ENCODE peak calls at places on chromosomes 2 and 18, in eight cellular contexts. One of them, this sample, is unnamed.

GRCh38 chr2:69594341-69594740 is 49.2 kb downstream of the AAK1 start:
- DNase-seq in brain microvascular endothelial cell: no peak
- DNase-seq in aorta: no peak
- DNase-seq in transverse colon: no peak
- DNase-seq in H7: no peak
- DNase-seq in uterus: no peak
- DNase-seq in fibroblast of mammary gland: peak
- DNase-seq in retinal pigment epithelial cell: no peak
- DNase-seq in this sample: no peak

GRCh38 chr2:232363784-232364615 is 14.6 kb upstream of the ALPP start:
- DNase-seq in brain microvascular endothelial cell: no peak
- DNase-seq in H7: no peak
- DNase-seq in uterus: no peak
- DNase-seq in aorta: no peak
- DNase-seq in fibroblast of mammary gland: no peak
- DNase-seq in transverse colon: no peak
- DNase-seq in retinal pigment epithelial cell: no peak
- DNase-seq in this sample: no peak

GRCh38 chr18:6652098-6652497 is 77.4 kb upstream of the ARHGAP28 start:
- DNase-seq in aorta: no peak
- DNase-seq in uterus: no peak
- DNase-seq in H7: no peak
- DNase-seq in brain microvascular endothelial cell: no peak
- DNase-seq in transverse colon: no peak
- DNase-seq in retinal pigment epithelial cell: no peak
- DNase-seq in fibroblast of mammary gland: no peak
- DNase-seq in this sample: no peak

GRCh38 chr2:231708050-231708772 is at the start of gene PTMA:
- DNase-seq in aorta: peak
- DNase-seq in retinal pigment epithelial cell: peak
- DNase-seq in uterus: peak
- DNase-seq in brain microvascular endothelial cell: peak
- DNase-seq in fibroblast of mammary gland: peak
- DNase-seq in transverse colon: peak
- DNase-seq in H7: peak
- DNase-seq in this sample: peak

GRCh38 chr2:65501836-65502235 is 69.4 kb upstream of the SPRED2 start:
- DNase-seq in brain microvascular endothelial cell: no peak
- DNase-seq in fibroblast of mammary gland: no peak
- DNase-seq in H7: no peak
- DNase-seq in uterus: no peak
- DNase-seq in retinal pigment epithelial cell: no peak
- DNase-seq in transverse colon: no peak
- DNase-seq in aorta: no peak
- DNase-seq in this sample: no peak

GRCh38 chr2:96336104-96336775 is 674 bp downstream of the NCAPH start:
- DNase-seq in H7: no peak
- DNase-seq in retinal pigment epithelial cell: no peak
- DNase-seq in uterus: no peak
- DNase-seq in transverse colon: no peak
- DNase-seq in fibroblast of mammary gland: no peak
- DNase-seq in brain microvascular endothelial cell: no peak
- DNase-seq in aorta: no peak
- DNase-seq in this sample: no peak

GRCh38 chr2:161102770-161103450 is 57.3 kb upstream of the TANK start:
- DNase-seq in brain microvascular endothelial cell: no peak
- DNase-seq in transverse colon: no peak
- DNase-seq in H7: no peak
- DNase-seq in fibroblast of mammary gland: peak
- DNase-seq in retinal pigment epithelial cell: no peak
- DNase-seq in uterus: no peak
- DNase-seq in aorta: no peak
- DNase-seq in this sample: no peak

GRCh38 chr2:238143239-238143951 is 4.9 kb downstream of the KLHL30 start:
- DNase-seq in aorta: peak
- DNase-seq in H7: no peak
- DNase-seq in fibroblast of mammary gland: peak
- DNase-seq in retinal pigment epithelial cell: no peak
- DNase-seq in uterus: no peak
- DNase-seq in brain microvascular endothelial cell: no peak
- DNase-seq in transverse colon: no peak
- DNase-seq in this sample: no peak

GRCh38 chr2:86035371-86035882 is 70.3 kb downstream of the POLR1A start:
- DNase-seq in transverse colon: no peak
- DNase-seq in uterus: no peak
- DNase-seq in brain microvascular endothelial cell: no peak
- DNase-seq in H7: no peak
- DNase-seq in fibroblast of mammary gland: no peak
- DNase-seq in aorta: peak
- DNase-seq in retinal pigment epithelial cell: no peak
- DNase-seq in this sample: no peak

GRCh38 chr2:23418490-23418911 is 33.5 kb downstream of the KLHL29 start:
- DNase-seq in H7: no peak
- DNase-seq in aorta: no peak
- DNase-seq in fibroblast of mammary gland: peak
- DNase-seq in transverse colon: no peak
- DNase-seq in uterus: peak
- DNase-seq in brain microvascular endothelial cell: peak
- DNase-seq in retinal pigment epithelial cell: peak
- DNase-seq in this sample: peak

GRCh38 chr2:239247401-239248245 is 153.2 kb downstream of the HDAC4 start:
- DNase-seq in fibroblast of mammary gland: no peak
- DNase-seq in H7: no peak
- DNase-seq in transverse colon: peak
- DNase-seq in retinal pigment epithelial cell: no peak
- DNase-seq in aorta: no peak
- DNase-seq in uterus: no peak
- DNase-seq in brain microvascular endothelial cell: no peak
- DNase-seq in this sample: no peak

GRCh38 chr18:23523429-23524212 is 20.3 kb downstream of the RMC1 start:
- DNase-seq in uterus: no peak
- DNase-seq in aorta: no peak
- DNase-seq in retinal pigment epithelial cell: no peak
- DNase-seq in transverse colon: no peak
- DNase-seq in brain microvascular endothelial cell: peak
- DNase-seq in fibroblast of mammary gland: peak
- DNase-seq in H7: no peak
- DNase-seq in this sample: no peak

DNA sequence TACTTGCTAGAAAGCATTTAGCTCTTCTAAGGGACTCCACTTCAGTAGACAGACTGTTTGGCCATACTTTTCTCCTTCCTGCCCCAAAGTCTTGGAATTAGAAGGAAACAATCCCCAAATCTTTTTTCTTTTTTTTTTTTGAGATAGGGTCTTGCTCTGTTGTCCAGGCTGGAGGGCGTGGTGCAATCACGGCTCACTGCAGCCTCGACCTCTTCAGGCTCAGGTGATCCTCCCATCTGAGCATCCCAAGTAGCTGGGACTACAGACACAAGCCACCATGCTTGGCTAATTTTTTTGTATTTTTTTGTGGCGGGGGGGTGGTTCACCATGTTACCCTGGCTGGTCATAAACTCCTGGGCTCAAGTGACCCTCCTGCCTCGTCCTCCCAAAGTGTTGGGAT is 6.2 kb upstream of the UGGT1 start:
- DNase-seq in H7: no peak
- DNase-seq in aorta: no peak
- DNase-seq in retinal pigment epithelial cell: no peak
- DNase-seq in fibroblast of mammary gland: no peak
- DNase-seq in brain microvascular endothelial cell: no peak
- DNase-seq in uterus: no peak
- DNase-seq in transverse colon: no peak
- DNase-seq in this sample: no peak
- H3K4me3 ChIP-seq in H7: no peak
- H3K4me3 ChIP-seq in aorta: no peak
- H3K4me3 ChIP-seq in retinal pigment epithelial cell: no peak
- H3K4me3 ChIP-seq in fibroblast of mammary gland: no peak
- H3K4me3 ChIP-seq in brain microvascular endothelial cell: no peak
- H3K4me3 ChIP-seq in uterus: no peak
- H3K4me3 ChIP-seq in transverse colon: no peak
- H3K4me3 ChIP-seq in this sample: no peak

DNA sequence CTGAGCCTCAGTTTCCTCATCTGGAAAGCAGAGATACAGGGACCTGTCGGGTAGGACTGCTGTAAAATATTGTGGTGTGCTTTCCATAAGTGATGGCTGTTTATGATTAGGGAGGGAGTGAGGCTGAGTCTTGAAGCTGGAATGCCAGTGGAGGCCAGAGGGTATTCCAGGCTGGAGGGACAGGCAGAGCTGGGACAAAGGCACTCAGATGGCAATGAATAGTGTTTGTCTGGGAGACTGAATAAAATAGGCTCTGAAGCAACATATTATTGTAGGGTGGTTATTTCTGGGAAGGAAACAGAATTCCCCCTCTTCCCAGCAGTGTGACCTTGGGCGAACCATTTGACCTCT is 120.7 kb downstream of the INHBB start:
- DNase-seq in transverse colon: no peak
- DNase-seq in uterus: no peak
- DNase-seq in H7: no peak
- DNase-seq in brain microvascular endothelial cell: no peak
- DNase-seq in retinal pigment epithelial cell: no peak
- DNase-seq in fibroblast of mammary gland: no peak
- DNase-seq in aorta: peak
- DNase-seq in this sample: no peak
- H3K4me3 ChIP-seq in transverse colon: no peak
- H3K4me3 ChIP-seq in uterus: no peak
- H3K4me3 ChIP-seq in H7: no peak
- H3K4me3 ChIP-seq in brain microvascular endothelial cell: no peak
- H3K4me3 ChIP-seq in retinal pigment epithelial cell: no peak
- H3K4me3 ChIP-seq in fibroblast of mammary gland: no peak
- H3K4me3 ChIP-seq in aorta: no peak
- H3K4me3 ChIP-seq in this sample: no peak

GRCh38 chr2:148549001-148549400 is 95.5 kb upstream of the EPC2 start:
- DNase-seq in uterus: no peak
- DNase-seq in aorta: no peak
- DNase-seq in retinal pigment epithelial cell: no peak
- DNase-seq in fibroblast of mammary gland: no peak
- DNase-seq in transverse colon: no peak
- DNase-seq in H7: no peak
- DNase-seq in brain microvascular endothelial cell: no peak
- DNase-seq in this sample: no peak

GRCh38 chr2:148554459-148555247 is 89.9 kb upstream of the EPC2 start:
- DNase-seq in transverse colon: no peak
- DNase-seq in retinal pigment epithelial cell: no peak
- DNase-seq in fibroblast of mammary gland: no peak
- DNase-seq in brain microvascular endothelial cell: peak
- DNase-seq in aorta: no peak
- DNase-seq in H7: peak
- DNase-seq in uterus: no peak
- DNase-seq in this sample: no peak

GRCh38 chr2:148555622-148556294 is 88.8 kb upstream of the EPC2 start:
- DNase-seq in transverse colon: no peak
- DNase-seq in uterus: no peak
- DNase-seq in H7: no peak
- DNase-seq in aorta: no peak
- DNase-seq in retinal pigment epithelial cell: no peak
- DNase-seq in fibroblast of mammary gland: no peak
- DNase-seq in brain microvascular endothelial cell: no peak
- DNase-seq in this sample: no peak

GRCh38 chr2:148553332-148553887 is 91.1 kb upstream of the EPC2 start:
- DNase-seq in fibroblast of mammary gland: no peak
- DNase-seq in aorta: no peak
- DNase-seq in retinal pigment epithelial cell: no peak
- DNase-seq in H7: no peak
- DNase-seq in brain microvascular endothelial cell: no peak
- DNase-seq in uterus: no peak
- DNase-seq in transverse colon: no peak
- DNase-seq in this sample: no peak

GRCh38 chr2:148552675-148553331 is 91.7 kb upstream of the EPC2 start:
- DNase-seq in retinal pigment epithelial cell: no peak
- DNase-seq in H7: no peak
- DNase-seq in uterus: no peak
- DNase-seq in transverse colon: no peak
- DNase-seq in fibroblast of mammary gland: no peak
- DNase-seq in aorta: no peak
- DNase-seq in brain microvascular endothelial cell: no peak
- DNase-seq in this sample: no peak
- H3K4me3 ChIP-seq in retinal pigment epithelial cell: no peak
- H3K4me3 ChIP-seq in H7: no peak
- H3K4me3 ChIP-seq in uterus: peak
- H3K4me3 ChIP-seq in transverse colon: peak
- H3K4me3 ChIP-seq in fibroblast of mammary gland: peak
- H3K4me3 ChIP-seq in aorta: no peak
- H3K4me3 ChIP-seq in brain microvascular endothelial cell: no peak
- H3K4me3 ChIP-seq in this sample: peak

GRCh38 chr2:67641302-67641701 is 244.2 kb downstream of the ETAA1 start:
- DNase-seq in fibroblast of mammary gland: no peak
- DNase-seq in retinal pigment epithelial cell: no peak
- DNase-seq in H7: no peak
- DNase-seq in uterus: no peak
- DNase-seq in transverse colon: no peak
- DNase-seq in aorta: no peak
- DNase-seq in brain microvascular endothelial cell: no peak
- DNase-seq in this sample: no peak

GRCh38 chr2:67638146-67638545 is 241.0 kb downstream of the ETAA1 start:
- DNase-seq in H7: no peak
- DNase-seq in aorta: no peak
- DNase-seq in retinal pigment epithelial cell: no peak
- DNase-seq in brain microvascular endothelial cell: no peak
- DNase-seq in transverse colon: no peak
- DNase-seq in uterus: no peak
- DNase-seq in fibroblast of mammary gland: no peak
- DNase-seq in this sample: no peak

GRCh38 chr2:67646714-67647333 is 249.7 kb downstream of the ETAA1 start:
- DNase-seq in aorta: no peak
- DNase-seq in uterus: no peak
- DNase-seq in H7: no peak
- DNase-seq in fibroblast of mammary gland: no peak
- DNase-seq in brain microvascular endothelial cell: no peak
- DNase-seq in retinal pigment epithelial cell: no peak
- DNase-seq in transverse colon: no peak
- DNase-seq in this sample: no peak

GRCh38 chr2:67645280-67646255 is 248.4 kb downstream of the ETAA1 start:
- DNase-seq in retinal pigment epithelial cell: no peak
- DNase-seq in transverse colon: no peak
- DNase-seq in fibroblast of mammary gland: no peak
- DNase-seq in aorta: no peak
- DNase-seq in uterus: no peak
- DNase-seq in H7: no peak
- DNase-seq in brain microvascular endothelial cell: no peak
- DNase-seq in this sample: no peak

DNA sequence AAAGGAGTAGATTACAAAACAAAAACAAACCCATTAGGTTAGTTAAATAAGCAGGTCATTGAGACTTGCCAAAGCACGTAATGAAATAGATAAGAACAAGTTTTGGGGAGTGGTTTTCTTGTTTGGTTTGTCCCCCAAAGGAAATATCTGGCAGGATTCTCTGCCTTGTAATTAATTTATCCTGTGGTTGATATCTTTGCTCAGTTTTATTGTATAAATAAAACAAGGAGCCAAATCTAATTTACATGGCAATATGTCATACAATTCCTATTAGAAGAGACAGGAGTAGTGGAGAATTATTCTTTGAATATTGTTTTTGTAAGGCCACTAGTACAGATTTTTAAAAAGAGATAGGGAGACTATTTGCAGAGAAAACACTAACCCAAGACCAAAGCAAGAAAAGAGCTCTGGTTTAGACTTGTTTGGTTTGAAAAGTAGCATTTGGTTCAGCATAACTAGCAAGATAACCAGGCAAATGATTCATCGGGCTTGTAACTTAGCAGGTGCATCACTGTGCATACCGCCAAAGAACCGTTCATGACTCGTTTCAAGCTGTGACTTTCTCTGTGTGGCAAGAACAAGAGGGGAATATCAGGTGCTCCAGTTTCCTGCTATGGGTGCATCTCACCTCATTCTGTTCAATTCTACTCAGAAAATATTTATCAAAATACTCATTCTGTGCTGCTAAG is 244.7 kb downstream of the ETAA1 start:
- DNase-seq in fibroblast of mammary gland: peak
- DNase-seq in transverse colon: no peak
- DNase-seq in aorta: no peak
- DNase-seq in retinal pigment epithelial cell: no peak
- DNase-seq in brain microvascular endothelial cell: no peak
- DNase-seq in uterus: peak
- DNase-seq in H7: no peak
- DNase-seq in this sample: no peak
- H3K4me3 ChIP-seq in fibroblast of mammary gland: no peak
- H3K4me3 ChIP-seq in transverse colon: no peak
- H3K4me3 ChIP-seq in aorta: no peak
- H3K4me3 ChIP-seq in retinal pigment epithelial cell: no peak
- H3K4me3 ChIP-seq in brain microvascular endothelial cell: no peak
- H3K4me3 ChIP-seq in uterus: no peak
- H3K4me3 ChIP-seq in H7: no peak
- H3K4me3 ChIP-seq in this sample: no peak

This sample was measured in skeletal muscle cell.